ENCODE peak calls at places on chromosome 16, in nine cellular contexts. S, H, R, U, N, O, T, I and F are unnamed samples.

GRCh38 chr16:29226782-29227181 is 179.7 kb downstream of the NPIPB11 start:
- DNase-seq in I (no peak), U (no peak), S (no peak), N (no peak), R (no peak), H (no peak), O (no peak), T (no peak), F (no peak)

GRCh38 chr16:48611329-48612137 is 1.6 kb upstream of the N4BP1 start:
- DNase-seq in T (peak; percentile 72), S (no peak), H (peak; percentile 67), O (no peak), R (no peak), I (no peak), U (peak; percentile 58), N (peak; percentile 62), F (peak; percentile 86)

GRCh38 chr16:79286646-79287423 is 313.7 kb downstream of the MAF start:
- DNase-seq in I (no peak), R (no peak), N (peak; percentile 49), O (no peak), T (peak; percentile 53), U (peak; percentile 49), H (peak; percentile 58), S (peak; percentile 17), F (no peak)

GRCh38 chr16:88343276-88343791 is 39.4 kb upstream of the ZNF469 start:
- DNase-seq in H (no peak), I (no peak), S (no peak), O (no peak), N (no peak), T (no peak), R (no peak), U (no peak), F (no peak)

GRCh38 chr16:47162670-47163420 is 19.1 kb upstream of the NETO2 start:
- DNase-seq in N (no peak), R (no peak), I (no peak), S (no peak), U (no peak), H (no peak), T (no peak), O (no peak), F (no peak)

GRCh38 chr16:720507-720989 is 398 bp upstream of the ANTKMT start:
- DNase-seq in I (no peak), N (no peak), T (no peak), R (no peak), U (no peak), H (peak; percentile 46), O (no peak), S (no peak), F (no peak)

GRCh38 chr16:84898447-84898846 is 78.7 kb downstream of the CRISPLD2 start:
- DNase-seq in S (no peak), N (no peak), T (no peak), U (no peak), I (no peak), O (no peak), H (no peak), R (no peak), F (no peak)

GRCh38 chr16:49604602-49605001 is 231.0 kb downstream of the C16orf78 start:
- DNase-seq in T (no peak), O (no peak), U (no peak), S (no peak), I (no peak), N (no peak), R (no peak), H (no peak), F (peak; percentile 44)

GRCh38 chr16:58755989-58756649 is 22.0 kb upstream of the GOT2 start:
- DNase-seq in I (peak; percentile 43), H (peak; percentile 76), T (peak; percentile 55), N (peak; percentile 71), O (peak; percentile 66), U (no peak), R (no peak), S (peak; percentile 77), F (no peak)

DNA sequence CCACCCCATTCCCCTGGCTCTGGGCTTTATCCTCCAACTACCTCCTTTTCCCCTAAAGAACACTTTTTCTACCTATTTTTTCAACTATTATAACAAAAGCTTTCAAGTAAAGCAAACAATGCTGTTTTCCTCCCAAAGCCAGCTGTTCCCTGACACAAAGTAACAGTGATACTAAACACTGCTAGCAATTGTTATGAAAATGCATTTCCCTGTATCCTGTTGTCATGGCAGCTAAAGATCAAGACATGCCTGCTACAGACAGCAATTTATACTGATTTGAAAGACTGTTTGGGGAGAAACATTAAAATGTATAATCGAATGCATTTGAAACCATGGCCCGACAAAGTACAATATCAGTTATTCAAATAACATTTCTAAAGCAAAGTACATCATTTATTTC is 89.2 kb downstream of the CHD9NB start:
- DNase-seq in R (no peak), U (no peak), O (no peak), S (no peak), T (no peak), I (no peak), H (no peak), N (no peak), F (no peak)
- TF ChIP-seq POLR2AphosphoS5 in R (no peak), U (no peak), O (no peak), S (no peak), T (no peak), I (no peak), H (no peak), N (no peak), F (no peak)

DNA sequence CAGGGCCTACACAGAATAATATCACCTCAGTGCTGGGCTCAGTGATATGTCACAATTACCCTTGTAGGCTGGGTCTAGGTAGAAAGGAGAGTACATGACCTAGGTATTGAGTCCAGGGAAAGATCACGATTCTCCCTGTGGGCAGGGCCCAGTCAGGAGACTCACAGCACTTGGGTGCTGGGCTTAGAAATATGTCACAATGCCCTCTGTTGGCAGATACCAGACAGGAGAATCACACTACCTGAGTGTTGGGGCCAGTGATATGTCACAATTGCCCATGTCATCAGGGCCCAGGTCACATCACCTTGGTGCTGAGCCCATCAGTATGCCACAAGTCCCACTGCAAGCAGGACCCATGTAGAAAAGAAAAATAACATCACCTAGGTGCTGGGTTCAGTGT is 2105.5 kb downstream of the TP53TG3F start:
- DNase-seq in N (no peak), O (no peak), H (no peak), S (no peak), U (no peak), T (no peak), I (no peak), R (peak; percentile 91), F (no peak)
- H3K9me3 ChIP-seq in N (peaks cover 16% of the 10 kb centered on the region), O (no peaks in the 10 kb centered on the region), H (no peaks in the 10 kb centered on the region), S (no peaks in the 10 kb centered on the region), U (no peaks in the 10 kb centered on the region), T (no peaks in the 10 kb centered on the region), I (no peaks in the 10 kb centered on the region), R (no peaks in the 10 kb centered on the region), F (no peaks in the 10 kb centered on the region)

GRCh38 chr16:69767459-69768229 is 5.5 kb downstream of the WWP2 start:
- DNase-seq in T (no peak), N (no peak), S (no peak), U (no peak), I (no peak), O (no peak), R (no peak), H (no peak), F (no peak)

GRCh38 chr16:69761983-69762842 is at the start of gene WWP2:
- DNase-seq in I (peak; percentile 18), R (peak; percentile 93), T (peak; percentile 80), N (peak; percentile 82), O (peak; percentile 49), H (peak; percentile 82), S (peak; percentile 67), U (peak; percentile 34), F (no peak)

GRCh38 chr16:69763557-69763942 is 1.4 kb downstream of the WWP2 start:
- DNase-seq in H (no peak), I (no peak), T (no peak), N (no peak), S (peak; percentile 39), R (no peak), O (no peak), U (no peak), F (no peak)

GRCh38 chr16:69762843-69763556 is 868 bp downstream of the WWP2 start:
- DNase-seq in I (no peak), H (peak; percentile 30), U (no peak), R (no peak), N (no peak), S (no peak), O (no peak), T (peak; percentile 31), F (no peak)
- H3K4me1 ChIP-seq in I (peaks cover 7% of the 10 kb centered on the region), H (peaks cover 21% of the 10 kb centered on the region), U (peaks cover 6% of the 10 kb centered on the region), R (peaks cover 21% of the 10 kb centered on the region), N (peaks cover 50% of the 10 kb centered on the region), S (peaks cover 4% of the 10 kb centered on the region), O (peaks cover 9% of the 10 kb centered on the region), T (no peaks in the 10 kb centered on the region), F (peaks cover 9% of the 10 kb centered on the region)

GRCh38 chr16:2533912-2534311 is 2.7 kb upstream of the CEMP1 start:
- DNase-seq in R (no peak), N (no peak), O (no peak), S (no peak), T (no peak), I (no peak), H (no peak), U (no peak), F (no peak)

GRCh38 chr16:2532494-2533141 is 1.4 kb upstream of the CEMP1 start:
- DNase-seq in I (no peak), R (no peak), H (peak; percentile 91), O (peak; percentile 64), U (peak; percentile 39), N (peak; percentile 88), S (peak; percentile 88), T (peak; percentile 92), F (no peak)

GRCh38 chr16:2531696-2532493 is 687 bp upstream of the CEMP1 start:
- DNase-seq in H (peak; percentile 99), R (peak; percentile 99), U (peak; percentile 84), T (peak; percentile 99), O (peak; percentile 91), I (peak; percentile 77), N (peak; percentile 99), S (peak; percentile 98), F (no peak)

GRCh38 chr16:2535644-2536021 is 2.2 kb upstream of the PDPK1 start:
- DNase-seq in I (no peak), U (no peak), R (no peak), S (no peak), T (no peak), H (no peak), N (no peak), O (no peak), F (peak; percentile 89)

DNA sequence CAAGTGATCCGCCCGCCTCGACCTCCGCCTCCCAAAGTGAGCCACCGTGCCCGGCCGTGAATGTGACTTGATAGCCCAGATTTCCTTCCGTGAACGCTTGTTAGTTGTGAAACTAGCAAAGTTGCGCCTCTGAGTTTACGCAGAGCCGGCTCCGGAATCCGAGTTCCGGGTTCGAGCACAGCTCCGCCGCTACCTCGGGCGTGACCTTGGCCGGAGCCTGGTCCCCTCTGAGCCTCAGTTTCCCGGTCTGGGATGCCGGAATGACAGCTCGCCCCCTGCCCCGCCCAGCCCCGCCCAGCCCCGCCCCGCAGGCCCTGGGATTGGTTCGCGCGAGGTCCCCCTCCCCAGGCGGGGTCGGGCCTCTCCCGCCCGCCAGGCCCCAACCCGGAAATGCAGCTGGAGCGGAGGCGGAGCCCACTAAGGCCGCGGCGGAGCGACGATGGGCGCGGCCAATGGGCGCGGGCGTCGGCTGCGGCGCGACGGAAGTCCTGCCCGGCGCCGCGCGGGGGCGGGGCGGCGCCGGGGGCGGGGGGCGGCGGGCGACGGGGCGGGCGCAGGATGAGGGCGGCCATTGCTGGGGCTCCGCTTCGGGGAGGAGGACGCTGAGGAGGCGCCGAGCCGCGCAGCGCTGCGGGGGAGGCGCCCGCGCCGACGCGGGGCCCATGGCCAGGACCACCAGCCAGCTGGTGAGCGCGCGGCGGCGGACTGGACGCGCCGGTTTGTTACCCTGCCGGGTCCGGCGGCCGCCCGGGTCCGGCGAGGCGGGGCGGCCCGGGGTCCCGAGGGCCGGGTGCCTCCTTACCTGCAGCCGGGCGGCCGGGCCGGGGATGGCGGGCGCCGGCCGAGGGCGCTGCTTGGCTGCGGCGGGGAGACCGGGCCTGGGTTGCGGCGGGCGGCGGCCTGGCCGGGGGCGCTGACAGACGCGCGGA is at the start of gene PDPK1:
- DNase-seq in R (peak; percentile 96), N (peak; percentile 94), U (peak; percentile 72), T (peak; percentile 95), O (peak; percentile 84), S (peak; percentile 93), I (peak; percentile 59), H (peak; percentile 95), F (peak; percentile 97)
- TF ChIP-seq POLR2AphosphoS5 in R (peak; percentile 68), N (no peak), U (peak; percentile 51), T (peak; percentile 62), O (peak; percentile 62), S (peak; percentile 40), I (no peak), H (peak; percentile 39), F (no peak)